ENCODE peak calls at places on chromosomes 2 and 18, in nine cellular contexts. T is HS-5; W is heart left ventricle; G is tibial artery; Z is activated naive CD4-positive, alpha-beta T cell treated with anti-CD3 and anti-CD28 coated beads, Interleukin-2, amount 50 U/mL, for 16 hours; O is astrocyte of the hippocampus; Q is naive thymus-derived CD8-positive, alpha-beta T cell; I is activated T-cell treated with anti-CD3 and anti-CD28 coated beads, Interleukin-2, amount 50 U/mL, for 72 hours; N is T1000. F is an unnamed sample.

GRCh38 chr2:189096769-189097447 is 82.7 kb downstream of the COL5A2 start:
- DNase-seq in T (peak; percentile 89), W (no peak), G (no peak), Z (no peak), O (peak; percentile 82), Q (no peak), I (no peak), N (no peak), F (no peak)

GRCh38 chr2:13821255-13821880 is 811.1 kb upstream of the LRATD1 start:
- DNase-seq in T (peak; percentile 91), W (no peak), G (no peak), Z (no peak), O (peak; percentile 81), Q (no peak), I (no peak), N (no peak), F (no peak)

GRCh38 chr2:241774419-241775222 is 2.0 kb upstream of the GAL3ST2 start:
- DNase-seq in T (peak; percentile 68), W (no peak), G (peak; percentile 53), Z (no peak), O (peak; percentile 82), Q (no peak), I (no peak), N (peak; percentile 75), F (no peak)

GRCh38 chr2:208673631-208674030 is 267.0 kb downstream of the PTH2R start:
- DNase-seq in T (no peak), W (no peak), G (no peak), Z (no peak), O (no peak), Q (no peak), I (no peak), N (no peak), F (no peak)

GRCh38 chr2:30287190-30287589 is 55.9 kb downstream of the LBH start:
- DNase-seq in T (no peak), W (no peak), G (peak; percentile 5), Z (no peak), O (no peak), Q (no peak), I (no peak), N (no peak), F (no peak)

GRCh38 chr2:13001408-13001807 is 284.7 kb downstream of the TRIB2 start:
- DNase-seq in T (no peak), W (no peak), G (no peak), Z (no peak), O (no peak), Q (no peak), I (no peak), N (no peak), F (no peak)

GRCh38 chr2:37809525-37809924 is 115.6 kb upstream of the RMDN2 start:
- DNase-seq in T (no peak), W (peak; percentile 32), G (peak; percentile 72), Z (no peak), O (peak; percentile 65), Q (no peak), I (no peak), N (no peak), F (no peak)

GRCh38 chr2:191265311-191266170 is 20.3 kb downstream of the MYO1B start:
- DNase-seq in T (no peak), W (peak; percentile 32), G (no peak), Z (no peak), O (peak; percentile 92), Q (no peak), I (no peak), N (no peak), F (no peak)

GRCh38 chr2:201472411-201472810 is 20.9 kb downstream of the STRADB start:
- DNase-seq in T (no peak), W (no peak), G (no peak), Z (no peak), O (no peak), Q (no peak), I (no peak), N (no peak), F (no peak)

GRCh38 chr2:85988914-85989270 is 100.1 kb upstream of the ST3GAL5 start:
- DNase-seq in T (no peak), W (no peak), G (no peak), Z (no peak), O (no peak), Q (no peak), I (no peak), N (no peak), F (no peak)

GRCh38 chr2:44746856-44747612 is 194.5 kb upstream of the SIX3 start:
- DNase-seq in T (no peak), W (no peak), G (no peak), Z (no peak), O (no peak), Q (no peak), I (no peak), N (no peak), F (no peak)

GRCh38 chr2:102284611-102285010 is 26.8 kb upstream of the IL1RL1 start:
- DNase-seq in T (no peak), W (no peak), G (no peak), Z (no peak), O (peak; percentile 29), Q (no peak), I (no peak), N (no peak), F (no peak)

GRCh38 chr2:100291152-100291970 is 30.9 kb downstream of the LONRF2 start:
- DNase-seq in T (peak; percentile 99), W (no peak), G (no peak), Z (peak; percentile 17), O (peak; percentile 93), Q (no peak), I (peak; percentile 66), N (peak; percentile 73), F (no peak)

GRCh38 chr2:178865999-178866398 is 58.8 kb upstream of the TTN start:
- DNase-seq in T (no peak), W (no peak), G (no peak), Z (no peak), O (no peak), Q (no peak), I (no peak), N (no peak), F (no peak)

GRCh38 chr18:67730884-67731283 is 214.4 kb upstream of the DSEL start:
- DNase-seq in T (peak; percentile 72), W (no peak), G (no peak), Z (no peak), O (peak; percentile 48), Q (no peak), I (no peak), N (no peak), F (no peak)

GRCh38 chr2:27796991-27797752 is 25.7 kb downstream of the MRPL33 start:
- DNase-seq in T (no peak), W (peak; percentile 66), G (peak; percentile 78), Z (no peak), O (no peak), Q (no peak), I (no peak), N (no peak), F (no peak)

GRCh38 chr18:50473896-50474295 is 86.0 kb upstream of the MAPK4 start:
- DNase-seq in T (no peak), W (no peak), G (no peak), Z (no peak), O (no peak), Q (no peak), I (no peak), N (no peak), F (no peak)